ENCODE peak calls at places on chromosomes 12 and 14, in six cellular contexts. C is adrenal gland; S is effector memory CD4-positive, alpha-beta T cell; U is hepatocyte; Q is fibroblast of lung; L is OCI-LY7. B is an unnamed sample.

GRCh38 chr12:103326190-103326589 is 169.6 kb downstream of the C12orf42 start:
- DNase-seq in C (no peak), S (no peak), U (peak; percentile 34), Q (no peak), L (peak; percentile 33), B (peak; percentile 18)

GRCh38 chr12:34390846-34391700 is 368.8 kb downstream of the ALG10 start:
- DNase-seq in C (no peak), S (no peak), U (no peak), Q (no peak), L (no peak), B (no peak)

GRCh38 chr12:112304411-112304810 is 77.8 kb downstream of the HECTD4 start:
- DNase-seq in C (no peak), S (no peak), U (no peak), Q (peak; percentile 25), L (no peak), B (no peak)

GRCh38 chr12:124774462-124775167 is 89.0 kb downstream of the SCARB1 start:
- DNase-seq in C (peak; percentile 84), S (peak; percentile 5), U (no peak), Q (peak; percentile 86), L (peak; percentile 45), B (no peak)

GRCh38 chr14:94598816-94599655 is 13.2 kb upstream of the SERPINA3 start:
- DNase-seq in C (peak; percentile 90), S (no peak), U (peak; percentile 90), Q (peak; percentile 98), L (no peak), B (no peak)

GRCh38 chr14:61643546-61643945 is 51.8 kb upstream of the HIF1A start:
- DNase-seq in C (no peak), S (no peak), U (no peak), Q (no peak), L (peak; percentile 24), B (no peak)

GRCh38 chr14:90720336-90720735 is 95.9 kb downstream of the TTC7B start:
- DNase-seq in C (no peak), S (no peak), U (no peak), Q (no peak), L (no peak), B (no peak)

GRCh38 chr12:85923767-85924331 is 49.8 kb downstream of the NTS start:
- DNase-seq in C (no peak), S (no peak), U (peak; percentile 20), Q (peak; percentile 68), L (peak; percentile 1), B (peak; percentile 15)

GRCh38 chr14:92962031-92962830 is 39.3 kb downstream of the CHGA start:
- DNase-seq in C (no peak), S (no peak), U (no peak), Q (no peak), L (no peak), B (no peak)

GRCh38 chr12:116469344-116469743 is 89.8 kb upstream of the MAP1LC3B2 start:
- DNase-seq in C (no peak), S (no peak), U (no peak), Q (no peak), L (no peak), B (no peak)

GRCh38 chr14:59870277-59871165 is at the start of gene RTN1:
- DNase-seq in C (peak; percentile 39), S (no peak), U (peak; percentile 63), Q (peak; percentile 34), L (no peak), B (no peak)

GRCh38 chr12:52058631-52059324 is 7.5 kb downstream of the NR4A1 start:
- DNase-seq in C (no peak), S (no peak), U (peak; percentile 30), Q (peak; percentile 47), L (no peak), B (no peak)

GRCh38 chr14:37595809-37596595 is 573 bp downstream of the TTC6 start:
- DNase-seq in C (no peak), S (peak; percentile 40), U (peak; percentile 93), Q (no peak), L (no peak), B (no peak)

GRCh38 chr12:124605869-124606774 is 38.7 kb upstream of the NCOR2 start:
- DNase-seq in C (no peak), S (no peak), U (no peak), Q (no peak), L (no peak), B (peak; percentile 85)

GRCh38 chr12:69879007-69879960 is 54.3 kb downstream of the MYRFL start:
- DNase-seq in C (peak; percentile 86), S (peak; percentile 12), U (peak; percentile 88), Q (peak; percentile 82), L (peak; percentile 85), B (peak; percentile 30)

GRCh38 chr12:57780284-57780897 is 2.2 kb upstream of the TSFM start:
- DNase-seq in C (no peak), S (no peak), U (no peak), Q (no peak), L (no peak), B (no peak)

GRCh38 chr12:95349291-95349690 is 124.7 kb upstream of the METAP2 start:
- DNase-seq in C (no peak), S (no peak), U (no peak), Q (no peak), L (peak; percentile 81), B (no peak)

GRCh38 chr12:120474092-120474960 is 4.8 kb upstream of the SRSF9 start:
- DNase-seq in C (peak; percentile 42), S (no peak), U (peak; percentile 56), Q (no peak), L (no peak), B (no peak)

GRCh38 chr12:884746-885414 is 64.6 kb downstream of the RAD52 start:
- DNase-seq in C (no peak), S (no peak), U (no peak), Q (no peak), L (no peak), B (no peak)

GRCh38 chr12:99648183-99648582 is 630 bp downstream of the GARIN6 start:
- DNase-seq in C (no peak), S (no peak), U (no peak), Q (no peak), L (no peak), B (no peak)

GRCh38 chr14:64937821-64938193 is 4.7 kb downstream of the GPX2 start:
- DNase-seq in C (no peak), S (no peak), U (no peak), Q (no peak), L (no peak), B (no peak)

DNA sequence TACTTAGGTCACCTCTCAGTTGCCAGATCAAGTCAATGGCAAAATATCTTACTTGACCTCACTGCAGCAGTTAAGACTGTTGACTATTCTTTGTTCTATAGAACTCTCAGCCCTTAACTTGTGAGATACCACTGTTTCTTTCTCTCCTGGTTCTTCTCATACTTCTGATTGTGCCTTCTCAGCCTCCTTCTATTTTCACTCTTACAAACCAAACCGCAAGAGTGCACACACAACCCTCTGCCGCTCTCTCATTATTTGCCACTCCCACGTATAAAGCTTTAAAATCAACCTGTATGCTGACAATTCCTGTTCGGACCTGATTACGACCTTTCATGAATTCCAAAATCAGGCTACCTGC is 4.5 kb downstream of the E2F7 start:
- DNase-seq in C (no peak), S (no peak), U (no peak), Q (no peak), L (no peak), B (no peak)
- H3K4me3 ChIP-seq in C (no peak overlapping the region), S (no peak overlapping the region), U (no peak overlapping the region), Q (no peak overlapping the region), L (no peak overlapping the region), B (no peak overlapping the region)

GRCh38 chr12:56152132-56152755 is at the start of gene MYL6B:
- DNase-seq in C (peak; percentile 96), S (peak; percentile 85), U (peak; percentile 96), Q (peak; percentile 88), L (peak; percentile 95), B (peak; percentile 92)

GRCh38 chr12:56154246-56154771 is 1.9 kb downstream of the MYL6B start:
- DNase-seq in C (no peak), S (no peak), U (no peak), Q (no peak), L (peak; percentile 39), B (no peak)

GRCh38 chr12:56152756-56153137 is 360 bp downstream of the MYL6B start:
- DNase-seq in C (no peak), S (no peak), U (no peak), Q (no peak), L (peak; percentile 13), B (no peak)

GRCh38 chr12:56154818-56155217 is 2.4 kb downstream of the MYL6B start:
- DNase-seq in C (no peak), S (no peak), U (no peak), Q (no peak), L (no peak), B (no peak)

GRCh38 chr12:56153291-56154065 is 1.1 kb downstream of the MYL6B start:
- DNase-seq in C (no peak), S (no peak), U (no peak), Q (no peak), L (peak; percentile 22), B (no peak)
- H3K4me3 ChIP-seq in C (no peak overlapping the region), S (no peak overlapping the region), U (peak overlapping the region; percentile 28), Q (peak overlapping the region; percentile 53), L (peak overlapping the region; percentile 77), B (peak overlapping the region; percentile 86)

DNA sequence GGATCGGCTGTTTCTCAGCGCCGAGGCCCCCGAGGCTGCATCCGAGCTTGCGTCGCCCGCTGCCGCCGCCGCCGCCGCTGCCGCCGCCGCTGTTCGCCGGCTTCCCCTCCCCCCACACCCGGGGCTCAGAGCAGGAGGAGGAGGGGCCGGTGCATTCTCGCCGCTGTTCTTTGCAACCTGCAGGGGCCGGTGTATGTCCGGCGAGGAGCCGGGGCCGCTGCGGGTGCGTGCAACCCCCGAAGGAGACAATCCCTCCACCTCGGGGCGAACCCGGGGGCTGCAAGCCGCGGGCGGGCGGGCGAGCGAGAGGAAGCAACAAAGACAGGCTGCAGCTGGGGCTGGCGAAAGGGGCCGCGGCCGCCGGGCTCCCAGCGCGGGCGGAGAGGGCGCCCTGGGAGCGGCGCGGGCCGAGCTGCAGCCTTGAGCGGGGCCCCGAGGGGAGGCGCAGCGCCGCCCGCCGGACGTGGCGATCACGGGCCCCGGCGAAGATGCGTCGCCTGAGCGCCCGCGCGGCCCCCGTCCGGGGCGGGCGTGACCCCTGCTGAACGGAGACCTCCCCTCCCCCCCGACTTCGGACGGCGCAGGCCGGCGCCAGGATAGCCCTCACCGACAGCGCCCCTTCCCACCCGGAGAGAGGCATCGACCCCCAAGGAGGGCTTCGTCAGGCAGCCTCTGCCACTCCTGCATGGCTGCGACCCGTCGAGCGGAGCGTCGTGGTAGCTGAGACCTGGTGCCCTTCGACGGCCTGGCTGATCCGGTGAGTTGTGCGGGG is 702 bp downstream of the FAM222A start:
- DNase-seq in C (peak; percentile 81), S (peak; percentile 29), U (peak; percentile 87), Q (peak; percentile 27), L (peak; percentile 68), B (no peak)
- H3K4me3 ChIP-seq in C (peak overlapping the region; percentile 22), S (peak overlapping the region; percentile 75), U (peak overlapping the region; percentile 76), Q (peak overlapping the region; percentile 43), L (peak overlapping the region; percentile 67), B (peak overlapping the region; percentile 52)

DNA sequence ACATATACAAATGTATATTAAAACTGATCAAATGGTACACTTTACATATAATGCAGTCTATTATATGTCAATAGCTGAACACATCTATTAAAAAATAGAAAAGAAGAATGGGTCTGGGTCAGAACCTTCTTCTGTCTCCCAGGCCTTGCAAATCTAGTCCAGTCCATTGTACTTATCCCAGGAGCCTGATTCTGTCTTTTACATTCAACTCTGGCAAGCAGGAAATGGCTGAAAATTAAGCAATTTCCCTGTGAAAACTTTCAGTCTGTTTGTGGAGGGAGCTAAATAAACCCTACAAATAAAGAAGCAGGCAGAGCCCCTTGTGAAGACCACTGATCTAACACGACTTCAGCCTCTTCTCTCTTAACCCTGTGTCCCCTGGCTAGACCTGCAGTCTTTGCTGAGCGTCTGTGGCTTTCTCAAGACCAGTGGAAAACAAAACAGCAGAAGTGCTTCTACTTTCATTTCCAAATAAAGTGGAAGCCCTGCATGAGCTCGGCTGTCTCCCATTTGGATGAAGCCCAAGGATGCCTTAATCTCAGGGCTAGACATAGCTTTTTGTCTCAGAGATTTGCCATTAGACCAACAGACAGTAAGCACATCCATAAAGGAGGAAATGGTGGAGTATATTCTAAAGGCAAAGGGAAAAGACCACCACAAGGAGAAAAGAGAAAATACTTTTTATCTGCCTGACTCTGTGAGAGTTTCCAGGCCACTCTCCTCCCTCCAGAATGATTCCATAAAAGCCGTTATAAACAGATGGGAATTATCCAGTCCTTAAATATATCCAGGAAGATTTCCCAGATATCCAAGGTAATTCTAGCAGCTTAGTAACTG is 48.2 kb downstream of the CRACR2A start:
- DNase-seq in C (no peak), S (no peak), U (no peak), Q (peak; percentile 33), L (no peak), B (no peak)
- H3K4me3 ChIP-seq in C (no peak overlapping the region), S (no peak overlapping the region), U (no peak overlapping the region), Q (no peak overlapping the region), L (no peak overlapping the region), B (no peak overlapping the region)

B was measured in Jurkat, Clone E6-1.